ENCODE peak calls at places on chromosomes 7 and 10, in four cellular contexts. One of them, this sample, is unnamed.

GRCh38 chr7:32516551-32517082 is 21.3 kb downstream of the AVL9 start:
- DNase-seq in IMR-90: no peak
- DNase-seq in A549: no peak
- DNase-seq in H1: no peak
- DNase-seq in this sample: no peak

GRCh38 chr10:74837750-74838149 is 11.3 kb downstream of the KAT6B start:
- DNase-seq in IMR-90: no peak
- DNase-seq in A549: no peak
- DNase-seq in H1: no peak
- DNase-seq in this sample: no peak

GRCh38 chr7:55552320-55553086 is 19.8 kb downstream of the VOPP1 start:
- DNase-seq in IMR-90: peak
- DNase-seq in A549: no peak
- DNase-seq in H1: no peak
- DNase-seq in this sample: no peak

GRCh38 chr7:16839646-16840045 is 34.8 kb upstream of the AGR2 start:
- DNase-seq in IMR-90: peak
- DNase-seq in A549: no peak
- DNase-seq in H1: no peak
- DNase-seq in this sample: no peak

GRCh38 chr10:91709394-91709798 is 76.5 kb upstream of the PPP1R3C start:
- DNase-seq in IMR-90: peak
- DNase-seq in A549: no peak
- DNase-seq in H1: no peak
- DNase-seq in this sample: no peak

GRCh38 chr7:20642171-20642570 is 26.7 kb downstream of the ABCB5 start:
- DNase-seq in IMR-90: no peak
- DNase-seq in A549: no peak
- DNase-seq in H1: no peak
- DNase-seq in this sample: no peak

GRCh38 chr10:13536674-13537366 is 8.0 kb upstream of the BEND7 start:
- DNase-seq in IMR-90: peak
- DNase-seq in A549: peak
- DNase-seq in H1: peak
- DNase-seq in this sample: peak

GRCh38 chr10:109889867-109890266 is 33.4 kb downstream of the XPNPEP1 start:
- DNase-seq in IMR-90: peak
- DNase-seq in A549: no peak
- DNase-seq in H1: no peak
- DNase-seq in this sample: peak

GRCh38 chr7:99379043-99379577 is 4.6 kb downstream of the ARPC1B start:
- DNase-seq in IMR-90: peak
- DNase-seq in A549: no peak
- DNase-seq in H1: no peak
- DNase-seq in this sample: no peak

GRCh38 chr7:55534262-55534915 is 37.9 kb downstream of the VOPP1 start:
- DNase-seq in IMR-90: peak
- DNase-seq in A549: no peak
- DNase-seq in H1: no peak
- DNase-seq in this sample: no peak

GRCh38 chr7:50307368-50308012 is 3.0 kb downstream of the IKZF1 start:
- DNase-seq in IMR-90: no peak
- DNase-seq in A549: no peak
- DNase-seq in H1: no peak
- DNase-seq in this sample: peak

GRCh38 chr7:100449190-100449795 is 13.0 kb upstream of the PPP1R35 start:
- DNase-seq in IMR-90: no peak
- DNase-seq in A549: no peak
- DNase-seq in H1: no peak
- DNase-seq in this sample: no peak

GRCh38 chr7:92020636-92021035 is 80.0 kb downstream of the AKAP9 start:
- DNase-seq in IMR-90: peak
- DNase-seq in A549: no peak
- DNase-seq in H1: no peak
- DNase-seq in this sample: no peak

GRCh38 chr7:135755351-135755753 is 6.7 kb upstream of the FAM180A start:
- DNase-seq in IMR-90: no peak
- DNase-seq in A549: no peak
- DNase-seq in H1: no peak
- DNase-seq in this sample: no peak

GRCh38 chr10:103554488-103555320 is 61.2 kb downstream of the NEURL1 start:
- DNase-seq in IMR-90: peak
- DNase-seq in A549: peak
- DNase-seq in H1: peak
- DNase-seq in this sample: peak

GRCh38 chr7:157391036-157391710 is 54.4 kb downstream of the DNAJB6 start:
- DNase-seq in IMR-90: no peak
- DNase-seq in A549: no peak
- DNase-seq in H1: no peak
- DNase-seq in this sample: no peak

GRCh38 chr7:77497079-77497478 is 40.0 kb upstream of the PTPN12 start:
- DNase-seq in IMR-90: no peak
- DNase-seq in A549: no peak
- DNase-seq in H1: no peak
- DNase-seq in this sample: no peak

GRCh38 chr7:125775319-125775718 is 845.7 kb upstream of the POT1 start:
- DNase-seq in IMR-90: no peak
- DNase-seq in A549: no peak
- DNase-seq in H1: no peak
- DNase-seq in this sample: no peak

GRCh38 chr10:113552014-113552413 is 839 bp upstream of the HABP2 start:
- DNase-seq in IMR-90: no peak
- DNase-seq in A549: no peak
- DNase-seq in H1: no peak
- DNase-seq in this sample: no peak
- TF ChIP-seq CEBPB in IMR-90: no peak
- TF ChIP-seq CEBPB in A549: no peak
- TF ChIP-seq CEBPB in H1: no peak
- TF ChIP-seq CEBPB in this sample: no peak

GRCh38 chr10:122117475-122117874 is 128.5 kb downstream of the TACC2 start:
- DNase-seq in IMR-90: no peak
- DNase-seq in A549: no peak
- DNase-seq in H1: no peak
- DNase-seq in this sample: no peak
- TF ChIP-seq CEBPB in IMR-90: no peak
- TF ChIP-seq CEBPB in A549: no peak
- TF ChIP-seq CEBPB in H1: no peak
- TF ChIP-seq CEBPB in this sample: no peak

GRCh38 chr7:8442295-8442813 is 8.9 kb downstream of the NXPH1 start:
- DNase-seq in IMR-90: no peak
- DNase-seq in A549: no peak
- DNase-seq in H1: no peak
- DNase-seq in this sample: no peak
- TF ChIP-seq CEBPB in IMR-90: no peak
- TF ChIP-seq CEBPB in A549: no peak
- TF ChIP-seq CEBPB in H1: no peak
- TF ChIP-seq CEBPB in this sample: no peak

DNA sequence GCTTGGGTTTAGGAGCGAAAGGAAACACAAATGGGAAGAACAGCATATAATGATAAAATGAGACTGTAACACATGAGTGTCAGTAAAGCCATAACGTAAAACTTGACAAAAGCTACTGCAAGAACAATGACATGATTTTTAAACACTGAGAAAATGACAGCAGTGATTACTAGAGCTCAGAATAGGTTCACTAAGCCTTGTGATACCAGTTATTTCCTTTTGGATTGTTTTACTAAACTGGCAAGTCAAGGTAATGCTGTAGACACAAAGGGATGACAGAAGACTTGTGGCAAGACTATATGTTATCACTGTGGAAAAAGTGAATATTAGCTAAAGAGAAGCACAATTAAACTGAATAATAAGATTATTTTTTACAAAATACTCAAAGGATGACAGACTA is 12.7 kb downstream of the NCOA4 start:
- DNase-seq in IMR-90: no peak
- DNase-seq in A549: no peak
- DNase-seq in H1: no peak
- DNase-seq in this sample: no peak
- TF ChIP-seq CEBPB in IMR-90: no peak
- TF ChIP-seq CEBPB in A549: no peak
- TF ChIP-seq CEBPB in H1: no peak
- TF ChIP-seq CEBPB in this sample: no peak

GRCh38 chr7:38453826-38454225 is 177.3 kb downstream of the AMPH start:
- DNase-seq in IMR-90: no peak
- DNase-seq in A549: no peak
- DNase-seq in H1: no peak
- DNase-seq in this sample: no peak

GRCh38 chr7:38448842-38449241 is 175.4 kb upstream of the TARP start:
- DNase-seq in IMR-90: peak
- DNase-seq in A549: no peak
- DNase-seq in H1: no peak
- DNase-seq in this sample: no peak

GRCh38 chr7:38452615-38453014 is 178.6 kb downstream of the AMPH start:
- DNase-seq in IMR-90: peak
- DNase-seq in A549: no peak
- DNase-seq in H1: no peak
- DNase-seq in this sample: no peak

GRCh38 chr7:38451840-38452239 is 178.4 kb upstream of the TARP start:
- DNase-seq in IMR-90: peak
- DNase-seq in A549: peak
- DNase-seq in H1: no peak
- DNase-seq in this sample: no peak

GRCh38 chr7:38453187-38453586 is 178.0 kb downstream of the AMPH start:
- DNase-seq in IMR-90: peak
- DNase-seq in A549: no peak
- DNase-seq in H1: no peak
- DNase-seq in this sample: no peak
- TF ChIP-seq CEBPB in IMR-90: no peak
- TF ChIP-seq CEBPB in A549: no peak
- TF ChIP-seq CEBPB in H1: no peak
- TF ChIP-seq CEBPB in this sample: no peak

DNA sequence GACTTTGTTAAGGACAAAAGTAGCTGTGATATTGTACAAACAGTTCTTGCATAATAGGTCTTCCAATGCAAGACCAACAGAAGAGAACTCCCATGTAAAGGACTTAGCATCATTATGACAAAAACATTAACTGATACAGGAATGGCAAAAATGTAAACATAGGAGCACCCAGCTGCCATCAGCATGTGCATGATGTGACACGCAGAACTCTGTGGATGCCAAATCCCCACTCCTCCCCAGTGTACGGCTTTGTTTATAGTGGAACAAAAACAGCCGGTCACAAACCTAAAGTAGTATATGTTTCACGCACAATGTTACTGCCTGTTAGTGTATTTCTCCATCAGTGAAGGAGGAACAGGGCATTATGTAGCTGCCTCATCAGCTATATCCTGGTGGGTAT is 316.0 kb upstream of the AOAH start:
- DNase-seq in IMR-90: peak
- DNase-seq in A549: no peak
- DNase-seq in H1: no peak
- DNase-seq in this sample: no peak
- TF ChIP-seq CEBPB in IMR-90: peak
- TF ChIP-seq CEBPB in A549: no peak
- TF ChIP-seq CEBPB in H1: no peak
- TF ChIP-seq CEBPB in this sample: no peak

This sample was measured in K562.